ENCODE peak calls at places on chromosomes 2 and 18, in seven cellular contexts. One of them, this sample, is unnamed.

GRCh38 chr2:218981390-218982311 is 3.3 kb downstream of the FEV start:
- DNase-seq in breast epithelium: no peak
- DNase-seq in CD4-positive, alpha-beta T cell: no peak
- DNase-seq in thyroid gland: peak
- DNase-seq in Peyer's patch: no peak
- DNase-seq in effector memory CD4-positive, alpha-beta T cell: no peak
- DNase-seq in GM23248: peak
- DNase-seq in this sample: no peak

GRCh38 chr2:232353660-232354059 is 24.9 kb upstream of the ALPP start:
- DNase-seq in Peyer's patch: no peak
- DNase-seq in GM23248: no peak
- DNase-seq in CD4-positive, alpha-beta T cell: no peak
- DNase-seq in breast epithelium: no peak
- DNase-seq in effector memory CD4-positive, alpha-beta T cell: no peak
- DNase-seq in thyroid gland: no peak
- DNase-seq in this sample: no peak

GRCh38 chr18:62938451-62938850 is 223.1 kb downstream of the PHLPP1 start:
- DNase-seq in effector memory CD4-positive, alpha-beta T cell: no peak
- DNase-seq in breast epithelium: no peak
- DNase-seq in GM23248: no peak
- DNase-seq in CD4-positive, alpha-beta T cell: no peak
- DNase-seq in thyroid gland: no peak
- DNase-seq in Peyer's patch: no peak
- DNase-seq in this sample: no peak

GRCh38 chr2:39153312-39153711 is 32.5 kb upstream of the SOS1 start:
- DNase-seq in effector memory CD4-positive, alpha-beta T cell: no peak
- DNase-seq in breast epithelium: no peak
- DNase-seq in Peyer's patch: no peak
- DNase-seq in thyroid gland: no peak
- DNase-seq in CD4-positive, alpha-beta T cell: no peak
- DNase-seq in GM23248: peak
- DNase-seq in this sample: no peak

GRCh38 chr2:219362524-219363164 is 25.1 kb downstream of the DNPEP start:
- DNase-seq in effector memory CD4-positive, alpha-beta T cell: no peak
- DNase-seq in GM23248: peak
- DNase-seq in CD4-positive, alpha-beta T cell: no peak
- DNase-seq in thyroid gland: peak
- DNase-seq in Peyer's patch: peak
- DNase-seq in breast epithelium: peak
- DNase-seq in this sample: no peak

GRCh38 chr2:184599875-184600227 is 1.5 kb downstream of the ZNF804A start:
- DNase-seq in Peyer's patch: no peak
- DNase-seq in CD4-positive, alpha-beta T cell: no peak
- DNase-seq in thyroid gland: no peak
- DNase-seq in breast epithelium: no peak
- DNase-seq in effector memory CD4-positive, alpha-beta T cell: no peak
- DNase-seq in GM23248: peak
- DNase-seq in this sample: no peak

GRCh38 chr2:7418343-7418742 is 501.1 kb downstream of the RNF144A start:
- DNase-seq in GM23248: peak
- DNase-seq in thyroid gland: no peak
- DNase-seq in effector memory CD4-positive, alpha-beta T cell: no peak
- DNase-seq in CD4-positive, alpha-beta T cell: no peak
- DNase-seq in Peyer's patch: no peak
- DNase-seq in breast epithelium: no peak
- DNase-seq in this sample: no peak

GRCh38 chr18:6060149-6060548 is 164.8 kb upstream of the TMEM200C start:
- DNase-seq in GM23248: no peak
- DNase-seq in CD4-positive, alpha-beta T cell: no peak
- DNase-seq in Peyer's patch: no peak
- DNase-seq in thyroid gland: no peak
- DNase-seq in effector memory CD4-positive, alpha-beta T cell: no peak
- DNase-seq in breast epithelium: no peak
- DNase-seq in this sample: no peak

GRCh38 chr2:810397-810796 is 133.2 kb upstream of the TMEM18 start:
- DNase-seq in thyroid gland: no peak
- DNase-seq in GM23248: no peak
- DNase-seq in breast epithelium: no peak
- DNase-seq in CD4-positive, alpha-beta T cell: no peak
- DNase-seq in effector memory CD4-positive, alpha-beta T cell: no peak
- DNase-seq in Peyer's patch: no peak
- DNase-seq in this sample: no peak

GRCh38 chr2:84807063-84807485 is 73.8 kb downstream of the TRABD2A start:
- DNase-seq in effector memory CD4-positive, alpha-beta T cell: no peak
- DNase-seq in thyroid gland: no peak
- DNase-seq in GM23248: peak
- DNase-seq in breast epithelium: no peak
- DNase-seq in CD4-positive, alpha-beta T cell: no peak
- DNase-seq in Peyer's patch: no peak
- DNase-seq in this sample: no peak

GRCh38 chr18:44894011-44894410 is 213.3 kb downstream of the SETBP1 start:
- DNase-seq in thyroid gland: no peak
- DNase-seq in GM23248: no peak
- DNase-seq in effector memory CD4-positive, alpha-beta T cell: no peak
- DNase-seq in CD4-positive, alpha-beta T cell: no peak
- DNase-seq in Peyer's patch: no peak
- DNase-seq in breast epithelium: no peak
- DNase-seq in this sample: no peak

GRCh38 chr2:239120664-239121063 is 272.8 kb downstream of the TWIST2 start:
- DNase-seq in breast epithelium: no peak
- DNase-seq in GM23248: no peak
- DNase-seq in thyroid gland: no peak
- DNase-seq in Peyer's patch: no peak
- DNase-seq in CD4-positive, alpha-beta T cell: no peak
- DNase-seq in effector memory CD4-positive, alpha-beta T cell: no peak
- DNase-seq in this sample: no peak

GRCh38 chr18:31509571-31509970 is 11.6 kb downstream of the DSG2 start:
- DNase-seq in thyroid gland: no peak
- DNase-seq in effector memory CD4-positive, alpha-beta T cell: no peak
- DNase-seq in breast epithelium: no peak
- DNase-seq in CD4-positive, alpha-beta T cell: no peak
- DNase-seq in GM23248: no peak
- DNase-seq in Peyer's patch: no peak
- DNase-seq in this sample: no peak

GRCh38 chr2:96800061-96800761 is 15.9 kb upstream of the CNNM3 start:
- DNase-seq in GM23248: no peak
- DNase-seq in effector memory CD4-positive, alpha-beta T cell: no peak
- DNase-seq in thyroid gland: no peak
- DNase-seq in breast epithelium: no peak
- DNase-seq in Peyer's patch: no peak
- DNase-seq in CD4-positive, alpha-beta T cell: no peak
- DNase-seq in this sample: no peak

GRCh38 chr2:231029563-231029962 is 7.8 kb upstream of the C2orf72 start:
- DNase-seq in GM23248: no peak
- DNase-seq in CD4-positive, alpha-beta T cell: no peak
- DNase-seq in Peyer's patch: no peak
- DNase-seq in thyroid gland: no peak
- DNase-seq in breast epithelium: no peak
- DNase-seq in effector memory CD4-positive, alpha-beta T cell: no peak
- DNase-seq in this sample: no peak

GRCh38 chr2:120518819-120519218 is 172.9 kb downstream of the INHBB start:
- DNase-seq in thyroid gland: no peak
- DNase-seq in breast epithelium: no peak
- DNase-seq in CD4-positive, alpha-beta T cell: no peak
- DNase-seq in effector memory CD4-positive, alpha-beta T cell: no peak
- DNase-seq in Peyer's patch: no peak
- DNase-seq in GM23248: no peak
- DNase-seq in this sample: no peak

GRCh38 chr2:119029297-119029696 is 87.3 kb downstream of the MARCO start:
- DNase-seq in CD4-positive, alpha-beta T cell: no peak
- DNase-seq in breast epithelium: no peak
- DNase-seq in GM23248: peak
- DNase-seq in thyroid gland: no peak
- DNase-seq in effector memory CD4-positive, alpha-beta T cell: no peak
- DNase-seq in Peyer's patch: no peak
- DNase-seq in this sample: no peak

GRCh38 chr2:167297292-167297691 is 409.0 kb downstream of the XIRP2 start:
- DNase-seq in CD4-positive, alpha-beta T cell: no peak
- DNase-seq in thyroid gland: no peak
- DNase-seq in effector memory CD4-positive, alpha-beta T cell: no peak
- DNase-seq in Peyer's patch: no peak
- DNase-seq in breast epithelium: no peak
- DNase-seq in GM23248: no peak
- DNase-seq in this sample: no peak

GRCh38 chr2:59195851-59196250 is 954.7 kb upstream of the FANCL start:
- DNase-seq in GM23248: no peak
- DNase-seq in CD4-positive, alpha-beta T cell: no peak
- DNase-seq in thyroid gland: no peak
- DNase-seq in Peyer's patch: no peak
- DNase-seq in breast epithelium: no peak
- DNase-seq in effector memory CD4-positive, alpha-beta T cell: no peak
- DNase-seq in this sample: no peak

GRCh38 chr18:48550101-48550729 is 11.4 kb downstream of the CTIF start:
- DNase-seq in Peyer's patch: no peak
- DNase-seq in GM23248: no peak
- DNase-seq in breast epithelium: no peak
- DNase-seq in thyroid gland: no peak
- DNase-seq in CD4-positive, alpha-beta T cell: no peak
- DNase-seq in effector memory CD4-positive, alpha-beta T cell: no peak
- DNase-seq in this sample: no peak

GRCh38 chr18:48548404-48548771 is 9.6 kb downstream of the CTIF start:
- DNase-seq in thyroid gland: no peak
- DNase-seq in GM23248: peak
- DNase-seq in Peyer's patch: no peak
- DNase-seq in effector memory CD4-positive, alpha-beta T cell: no peak
- DNase-seq in breast epithelium: peak
- DNase-seq in CD4-positive, alpha-beta T cell: no peak
- DNase-seq in this sample: no peak

GRCh38 chr18:48551100-48551499 is 12.3 kb downstream of the CTIF start:
- DNase-seq in thyroid gland: no peak
- DNase-seq in CD4-positive, alpha-beta T cell: no peak
- DNase-seq in breast epithelium: no peak
- DNase-seq in effector memory CD4-positive, alpha-beta T cell: no peak
- DNase-seq in Peyer's patch: no peak
- DNase-seq in GM23248: no peak
- DNase-seq in this sample: no peak

GRCh38 chr18:48547456-48548403 is 8.9 kb downstream of the CTIF start:
- DNase-seq in GM23248: peak
- DNase-seq in effector memory CD4-positive, alpha-beta T cell: no peak
- DNase-seq in breast epithelium: peak
- DNase-seq in CD4-positive, alpha-beta T cell: no peak
- DNase-seq in Peyer's patch: no peak
- DNase-seq in thyroid gland: no peak
- DNase-seq in this sample: no peak

GRCh38 chr18:48548921-48549320 is 10.1 kb downstream of the CTIF start:
- DNase-seq in effector memory CD4-positive, alpha-beta T cell: no peak
- DNase-seq in Peyer's patch: no peak
- DNase-seq in CD4-positive, alpha-beta T cell: no peak
- DNase-seq in breast epithelium: no peak
- DNase-seq in thyroid gland: no peak
- DNase-seq in GM23248: no peak
- DNase-seq in this sample: no peak
- H3K27ac ChIP-seq in effector memory CD4-positive, alpha-beta T cell: no peak
- H3K27ac ChIP-seq in Peyer's patch: no peak
- H3K27ac ChIP-seq in CD4-positive, alpha-beta T cell: no peak
- H3K27ac ChIP-seq in breast epithelium: peak
- H3K27ac ChIP-seq in thyroid gland: no peak
- H3K27ac ChIP-seq in GM23248: peak
- H3K27ac ChIP-seq in this sample: no peak

GRCh38 chr2:197598450-197598849 is 76.9 kb downstream of the RFTN2 start:
- DNase-seq in effector memory CD4-positive, alpha-beta T cell: no peak
- DNase-seq in breast epithelium: no peak
- DNase-seq in GM23248: no peak
- DNase-seq in CD4-positive, alpha-beta T cell: no peak
- DNase-seq in Peyer's patch: no peak
- DNase-seq in thyroid gland: no peak
- DNase-seq in this sample: no peak

GRCh38 chr2:197600306-197600705 is 75.1 kb downstream of the RFTN2 start:
- DNase-seq in effector memory CD4-positive, alpha-beta T cell: no peak
- DNase-seq in Peyer's patch: no peak
- DNase-seq in CD4-positive, alpha-beta T cell: no peak
- DNase-seq in thyroid gland: no peak
- DNase-seq in breast epithelium: no peak
- DNase-seq in GM23248: no peak
- DNase-seq in this sample: no peak

GRCh38 chr2:197591706-197592072 is 75.8 kb downstream of the MOB4 start:
- DNase-seq in CD4-positive, alpha-beta T cell: no peak
- DNase-seq in breast epithelium: no peak
- DNase-seq in GM23248: no peak
- DNase-seq in thyroid gland: no peak
- DNase-seq in effector memory CD4-positive, alpha-beta T cell: no peak
- DNase-seq in Peyer's patch: no peak
- DNase-seq in this sample: no peak

GRCh38 chr2:197599285-197599965 is 76.0 kb downstream of the RFTN2 start:
- DNase-seq in effector memory CD4-positive, alpha-beta T cell: no peak
- DNase-seq in breast epithelium: no peak
- DNase-seq in CD4-positive, alpha-beta T cell: no peak
- DNase-seq in GM23248: peak
- DNase-seq in Peyer's patch: no peak
- DNase-seq in thyroid gland: no peak
- DNase-seq in this sample: no peak

GRCh38 chr2:197596751-197597150 is 78.6 kb downstream of the RFTN2 start:
- DNase-seq in effector memory CD4-positive, alpha-beta T cell: no peak
- DNase-seq in thyroid gland: no peak
- DNase-seq in CD4-positive, alpha-beta T cell: no peak
- DNase-seq in GM23248: no peak
- DNase-seq in breast epithelium: no peak
- DNase-seq in Peyer's patch: no peak
- DNase-seq in this sample: no peak
- H3K27ac ChIP-seq in effector memory CD4-positive, alpha-beta T cell: no peak
- H3K27ac ChIP-seq in thyroid gland: no peak
- H3K27ac ChIP-seq in CD4-positive, alpha-beta T cell: no peak
- H3K27ac ChIP-seq in GM23248: no peak
- H3K27ac ChIP-seq in breast epithelium: no peak
- H3K27ac ChIP-seq in Peyer's patch: no peak
- H3K27ac ChIP-seq in this sample: peak

DNA sequence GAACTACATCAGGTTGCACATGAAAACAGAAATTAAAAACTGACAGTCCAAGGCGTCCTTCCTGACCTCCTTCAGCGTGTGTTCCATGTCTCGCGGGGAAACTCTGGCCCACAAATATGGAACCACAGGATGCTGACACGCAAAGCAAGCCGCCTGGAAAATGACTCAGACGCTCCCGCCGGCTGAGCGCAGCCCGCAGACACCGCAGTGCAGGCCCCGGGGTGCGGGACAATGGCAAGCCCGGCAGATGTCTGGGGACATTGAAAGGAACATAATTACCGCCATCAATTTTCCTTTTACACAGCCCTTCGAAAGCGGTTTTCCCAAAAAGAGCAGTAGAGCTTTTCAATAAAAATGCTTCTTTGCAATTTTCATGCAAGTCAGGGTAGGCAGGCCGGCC is 159.3 kb upstream of the SH3BP4 start:
- DNase-seq in GM23248: no peak
- DNase-seq in Peyer's patch: no peak
- DNase-seq in breast epithelium: no peak
- DNase-seq in CD4-positive, alpha-beta T cell: no peak
- DNase-seq in effector memory CD4-positive, alpha-beta T cell: no peak
- DNase-seq in thyroid gland: no peak
- DNase-seq in this sample: peak
- H3K27ac ChIP-seq in GM23248: no peak
- H3K27ac ChIP-seq in Peyer's patch: no peak
- H3K27ac ChIP-seq in breast epithelium: no peak
- H3K27ac ChIP-seq in CD4-positive, alpha-beta T cell: no peak
- H3K27ac ChIP-seq in effector memory CD4-positive, alpha-beta T cell: no peak
- H3K27ac ChIP-seq in thyroid gland: no peak
- H3K27ac ChIP-seq in this sample: no peak

DNA sequence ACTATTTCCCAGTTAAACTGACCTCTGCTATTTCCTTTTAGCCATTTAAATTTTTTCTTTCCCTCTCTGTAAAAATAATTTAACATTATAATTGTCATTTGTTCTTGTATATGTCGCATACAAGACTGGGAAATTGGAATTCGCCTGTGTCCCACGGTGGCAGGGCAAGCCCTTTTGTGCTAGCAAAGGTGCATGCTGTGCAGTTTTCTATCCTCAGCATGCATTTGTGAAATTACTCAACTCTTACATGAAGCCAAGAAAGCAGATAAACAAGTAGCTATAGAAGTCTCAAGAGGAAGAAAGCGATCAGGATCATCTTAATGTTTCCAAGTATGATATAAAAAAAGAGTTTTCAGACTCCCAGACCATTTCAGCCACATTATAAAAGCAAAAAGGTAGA is 392.6 kb upstream of the CHST9 start:
- DNase-seq in thyroid gland: no peak
- DNase-seq in breast epithelium: no peak
- DNase-seq in Peyer's patch: no peak
- DNase-seq in CD4-positive, alpha-beta T cell: no peak
- DNase-seq in GM23248: no peak
- DNase-seq in effector memory CD4-positive, alpha-beta T cell: no peak
- DNase-seq in this sample: no peak
- H3K27ac ChIP-seq in thyroid gland: no peak
- H3K27ac ChIP-seq in breast epithelium: no peak
- H3K27ac ChIP-seq in Peyer's patch: no peak
- H3K27ac ChIP-seq in CD4-positive, alpha-beta T cell: no peak
- H3K27ac ChIP-seq in GM23248: no peak
- H3K27ac ChIP-seq in effector memory CD4-positive, alpha-beta T cell: no peak
- H3K27ac ChIP-seq in this sample: no peak

This sample was measured in substantia nigra.